ENCODE peak calls at places on chromosomes 16 and 17, in nine cellular contexts. One of them, this sample, is unnamed.

GRCh38 chr17:51814521-51814920 is 344.0 kb downstream of the CA10 start:
- DNase-seq in WTC11: no peak
- DNase-seq in endodermal cell: no peak
- DNase-seq in epithelial cell of esophagus: peak; percentile 13
- DNase-seq in heart left ventricle: no peak
- DNase-seq in left ventricle myocardium inferior: no peak
- DNase-seq in astrocyte of the spinal cord: no peak
- DNase-seq in nephron progenitor cell: no peak
- DNase-seq in neural progenitor cell: no peak
- DNase-seq in this sample: no peak

GRCh38 chr16:814974-815373 is 14.4 kb upstream of the GNG13 start:
- DNase-seq in WTC11: no peak
- DNase-seq in endodermal cell: no peak
- DNase-seq in epithelial cell of esophagus: no peak
- DNase-seq in heart left ventricle: no peak
- DNase-seq in left ventricle myocardium inferior: no peak
- DNase-seq in astrocyte of the spinal cord: peak; percentile 56
- DNase-seq in nephron progenitor cell: no peak
- DNase-seq in neural progenitor cell: no peak
- DNase-seq in this sample: peak; percentile 84

GRCh38 chr16:82761236-82761635 is 134.5 kb downstream of the CDH13 start:
- DNase-seq in WTC11: no peak
- DNase-seq in endodermal cell: no peak
- DNase-seq in epithelial cell of esophagus: peak; percentile 79
- DNase-seq in heart left ventricle: peak; percentile 86
- DNase-seq in left ventricle myocardium inferior: peak; percentile 87
- DNase-seq in astrocyte of the spinal cord: peak; percentile 70
- DNase-seq in nephron progenitor cell: no peak
- DNase-seq in neural progenitor cell: no peak
- DNase-seq in this sample: peak; percentile 41

GRCh38 chr16:57797526-57798266 is 4.6 kb downstream of the KIFC3 start:
- DNase-seq in WTC11: peak; percentile 67
- DNase-seq in endodermal cell: peak; percentile 90
- DNase-seq in epithelial cell of esophagus: peak; percentile 91
- DNase-seq in heart left ventricle: no peak
- DNase-seq in left ventricle myocardium inferior: no peak
- DNase-seq in astrocyte of the spinal cord: no peak
- DNase-seq in nephron progenitor cell: peak; percentile 64
- DNase-seq in neural progenitor cell: peak; percentile 67
- DNase-seq in this sample: no peak

GRCh38 chr17:68468785-68469184 is 11.5 kb upstream of the WIPI1 start:
- DNase-seq in WTC11: no peak
- DNase-seq in endodermal cell: peak; percentile 74
- DNase-seq in epithelial cell of esophagus: no peak
- DNase-seq in heart left ventricle: no peak
- DNase-seq in left ventricle myocardium inferior: no peak
- DNase-seq in astrocyte of the spinal cord: peak; percentile 3
- DNase-seq in nephron progenitor cell: no peak
- DNase-seq in neural progenitor cell: no peak
- DNase-seq in this sample: no peak

GRCh38 chr16:68070811-68071546 is 14.2 kb upstream of the NFATC3 start:
- DNase-seq in WTC11: no peak
- DNase-seq in endodermal cell: no peak
- DNase-seq in epithelial cell of esophagus: peak; percentile 23
- DNase-seq in heart left ventricle: no peak
- DNase-seq in left ventricle myocardium inferior: no peak
- DNase-seq in astrocyte of the spinal cord: no peak
- DNase-seq in nephron progenitor cell: no peak
- DNase-seq in neural progenitor cell: no peak
- DNase-seq in this sample: no peak

GRCh38 chr17:28874750-28875149 is 19.9 kb downstream of the ERAL1 start:
- DNase-seq in WTC11: no peak
- DNase-seq in endodermal cell: no peak
- DNase-seq in epithelial cell of esophagus: no peak
- DNase-seq in heart left ventricle: no peak
- DNase-seq in left ventricle myocardium inferior: no peak
- DNase-seq in astrocyte of the spinal cord: no peak
- DNase-seq in nephron progenitor cell: no peak
- DNase-seq in neural progenitor cell: no peak
- DNase-seq in this sample: no peak

GRCh38 chr17:74408262-74408661 is 23.6 kb upstream of the GPRC5C start:
- DNase-seq in WTC11: no peak
- DNase-seq in endodermal cell: no peak
- DNase-seq in epithelial cell of esophagus: no peak
- DNase-seq in heart left ventricle: no peak
- DNase-seq in left ventricle myocardium inferior: no peak
- DNase-seq in astrocyte of the spinal cord: no peak
- DNase-seq in nephron progenitor cell: no peak
- DNase-seq in neural progenitor cell: no peak
- DNase-seq in this sample: no peak

GRCh38 chr17:1241904-1242303 is 28.3 kb upstream of the BHLHA9 start:
- DNase-seq in WTC11: no peak
- DNase-seq in endodermal cell: no peak
- DNase-seq in epithelial cell of esophagus: no peak
- DNase-seq in heart left ventricle: no peak
- DNase-seq in left ventricle myocardium inferior: no peak
- DNase-seq in astrocyte of the spinal cord: no peak
- DNase-seq in nephron progenitor cell: no peak
- DNase-seq in neural progenitor cell: no peak
- DNase-seq in this sample: no peak

GRCh38 chr17:8160741-8161221 is 2.0 kb downstream of the VAMP2 start:
- DNase-seq in WTC11: no peak
- DNase-seq in endodermal cell: peak; percentile 35
- DNase-seq in epithelial cell of esophagus: no peak
- DNase-seq in heart left ventricle: no peak
- DNase-seq in left ventricle myocardium inferior: no peak
- DNase-seq in astrocyte of the spinal cord: no peak
- DNase-seq in nephron progenitor cell: no peak
- DNase-seq in neural progenitor cell: no peak
- DNase-seq in this sample: no peak

GRCh38 chr16:88634994-88635670 is 3.2 kb upstream of the IL17C start:
- DNase-seq in WTC11: no peak
- DNase-seq in endodermal cell: no peak
- DNase-seq in epithelial cell of esophagus: no peak
- DNase-seq in heart left ventricle: no peak
- DNase-seq in left ventricle myocardium inferior: no peak
- DNase-seq in astrocyte of the spinal cord: no peak
- DNase-seq in nephron progenitor cell: no peak
- DNase-seq in neural progenitor cell: no peak
- DNase-seq in this sample: peak; percentile 18

GRCh38 chr16:88632587-88632930 is 5.8 kb upstream of the IL17C start:
- DNase-seq in WTC11: no peak
- DNase-seq in endodermal cell: no peak
- DNase-seq in epithelial cell of esophagus: no peak
- DNase-seq in heart left ventricle: no peak
- DNase-seq in left ventricle myocardium inferior: no peak
- DNase-seq in astrocyte of the spinal cord: no peak
- DNase-seq in nephron progenitor cell: no peak
- DNase-seq in neural progenitor cell: no peak
- DNase-seq in this sample: no peak

GRCh38 chr16:88631920-88632586 is 6.3 kb upstream of the IL17C start:
- DNase-seq in WTC11: no peak
- DNase-seq in endodermal cell: no peak
- DNase-seq in epithelial cell of esophagus: no peak
- DNase-seq in heart left ventricle: no peak
- DNase-seq in left ventricle myocardium inferior: no peak
- DNase-seq in astrocyte of the spinal cord: no peak
- DNase-seq in nephron progenitor cell: no peak
- DNase-seq in neural progenitor cell: no peak
- DNase-seq in this sample: no peak

GRCh38 chr16:88634141-88634993 is 4.0 kb upstream of the IL17C start:
- DNase-seq in WTC11: peak; percentile 87
- DNase-seq in endodermal cell: peak; percentile 92
- DNase-seq in epithelial cell of esophagus: peak; percentile 54
- DNase-seq in heart left ventricle: peak; percentile 70
- DNase-seq in left ventricle myocardium inferior: peak; percentile 52
- DNase-seq in astrocyte of the spinal cord: no peak
- DNase-seq in nephron progenitor cell: peak; percentile 83
- DNase-seq in neural progenitor cell: peak; percentile 83
- DNase-seq in this sample: no peak

DNA sequence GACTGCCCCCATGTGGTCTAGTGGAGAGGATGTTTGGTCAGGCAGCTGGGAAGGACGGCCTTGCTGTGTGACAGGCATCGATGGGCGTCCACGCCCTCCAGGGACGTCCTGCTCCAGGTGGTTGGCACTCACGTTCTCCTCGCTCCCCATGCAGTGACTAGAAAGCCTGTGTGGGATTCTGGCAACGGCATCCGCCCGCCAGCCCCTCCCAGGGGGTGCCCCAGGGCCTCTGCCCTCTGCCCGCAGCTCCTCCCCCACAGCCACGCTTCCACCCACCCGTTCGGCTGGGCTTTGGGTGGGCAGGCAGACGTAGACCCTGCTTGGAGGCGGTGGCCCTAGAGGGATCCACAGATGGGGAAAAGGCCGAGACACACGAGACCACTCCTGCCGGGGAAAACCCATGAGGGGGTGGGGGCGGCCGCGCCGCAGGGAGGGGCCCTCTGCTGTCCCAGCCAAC is 4.7 kb upstream of the IL17C start:
- DNase-seq in WTC11: peak; percentile 67
- DNase-seq in endodermal cell: peak; percentile 90
- DNase-seq in epithelial cell of esophagus: peak; percentile 57
- DNase-seq in heart left ventricle: no peak
- DNase-seq in left ventricle myocardium inferior: no peak
- DNase-seq in astrocyte of the spinal cord: no peak
- DNase-seq in nephron progenitor cell: peak; percentile 20
- DNase-seq in neural progenitor cell: peak; percentile 69
- DNase-seq in this sample: no peak
- TF ChIP-seq CTCF in WTC11: no peak
- TF ChIP-seq CTCF in endodermal cell: peak; percentile 74
- TF ChIP-seq CTCF in epithelial cell of esophagus: no peak
- TF ChIP-seq CTCF in heart left ventricle: peak; percentile 22
- TF ChIP-seq CTCF in left ventricle myocardium inferior: peak; percentile 38
- TF ChIP-seq CTCF in astrocyte of the spinal cord: peak; percentile 45
- TF ChIP-seq CTCF in nephron progenitor cell: peak; percentile 18
- TF ChIP-seq CTCF in neural progenitor cell: peak; percentile 52
- TF ChIP-seq CTCF in this sample: no peak

DNA sequence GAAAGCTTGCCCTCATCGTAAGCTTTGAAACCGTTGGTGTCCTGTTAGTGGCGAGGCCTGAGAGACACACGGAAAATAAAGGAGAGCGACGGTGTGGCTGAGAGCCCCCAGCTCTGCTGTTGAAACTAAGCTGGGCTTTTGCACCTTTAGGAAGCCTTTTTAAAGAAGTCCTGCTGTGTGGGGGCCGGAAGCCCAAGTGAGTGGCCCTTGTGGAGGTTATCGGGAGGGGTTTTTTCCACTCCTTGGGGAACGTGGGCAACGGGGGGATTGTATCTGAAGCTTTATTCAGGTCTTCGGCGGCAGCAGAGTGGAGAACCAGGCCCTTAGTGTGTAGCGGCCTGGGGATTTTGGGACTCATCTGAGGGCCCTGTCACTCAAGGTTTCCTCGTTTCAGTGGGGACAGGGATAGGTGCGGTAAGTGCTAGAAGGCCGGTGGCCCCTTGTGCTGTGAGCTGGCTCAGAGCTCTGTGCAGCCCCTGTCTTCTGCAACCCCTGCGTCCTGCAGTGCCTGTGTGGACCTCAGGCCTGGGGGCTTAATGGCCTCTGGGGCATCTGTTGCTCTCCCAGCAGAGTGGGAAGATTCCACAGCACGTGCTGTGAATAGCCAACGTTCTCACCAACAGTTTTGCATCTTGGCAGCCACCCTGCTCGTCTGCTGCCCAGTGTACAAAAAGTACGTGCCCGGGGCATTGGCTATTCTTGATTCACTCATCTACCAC is 4.7 kb downstream of the FOXC2 start:
- DNase-seq in WTC11: no peak
- DNase-seq in endodermal cell: peak; percentile 51
- DNase-seq in epithelial cell of esophagus: no peak
- DNase-seq in heart left ventricle: no peak
- DNase-seq in left ventricle myocardium inferior: no peak
- DNase-seq in astrocyte of the spinal cord: no peak
- DNase-seq in nephron progenitor cell: no peak
- DNase-seq in neural progenitor cell: no peak
- DNase-seq in this sample: no peak
- TF ChIP-seq CTCF in WTC11: no peak
- TF ChIP-seq CTCF in endodermal cell: no peak
- TF ChIP-seq CTCF in epithelial cell of esophagus: no peak
- TF ChIP-seq CTCF in heart left ventricle: no peak
- TF ChIP-seq CTCF in left ventricle myocardium inferior: no peak
- TF ChIP-seq CTCF in astrocyte of the spinal cord: no peak
- TF ChIP-seq CTCF in nephron progenitor cell: no peak
- TF ChIP-seq CTCF in neural progenitor cell: no peak
- TF ChIP-seq CTCF in this sample: no peak

DNA sequence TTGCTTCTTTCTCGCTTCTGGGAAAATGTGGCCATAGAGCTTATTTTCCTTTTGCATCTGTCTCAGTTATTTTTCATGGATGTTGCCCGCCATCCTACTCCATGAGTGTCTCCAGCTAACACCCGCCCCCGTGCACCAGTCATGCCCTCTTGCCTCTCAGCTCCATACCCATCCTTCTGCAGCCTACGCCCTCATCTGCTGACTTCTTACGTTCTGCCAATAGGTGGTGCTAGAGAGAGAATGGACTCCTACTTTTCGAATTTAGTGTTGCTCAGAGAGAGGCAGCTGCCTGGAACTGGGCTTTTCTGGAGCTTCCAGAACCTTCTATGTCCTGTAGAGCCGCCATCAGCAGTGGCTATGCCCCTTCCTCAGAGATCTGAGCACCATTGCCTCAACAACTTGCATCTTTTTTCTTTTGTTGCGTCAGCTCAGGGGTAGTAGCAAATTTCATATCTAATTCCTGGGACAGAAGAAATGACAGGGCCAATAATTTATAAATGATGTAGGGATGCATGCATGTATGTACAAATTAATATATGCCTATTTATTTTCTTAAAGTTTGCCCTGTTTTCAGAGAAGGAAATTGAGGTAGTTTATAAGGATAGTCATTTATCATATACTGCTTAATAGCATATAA is 119.7 kb upstream of the MYOCD start:
- DNase-seq in WTC11: peak; percentile 49
- DNase-seq in endodermal cell: peak; percentile 89
- DNase-seq in epithelial cell of esophagus: peak; percentile 56
- DNase-seq in heart left ventricle: peak; percentile 28
- DNase-seq in left ventricle myocardium inferior: no peak
- DNase-seq in astrocyte of the spinal cord: peak; percentile 47
- DNase-seq in nephron progenitor cell: peak; percentile 50
- DNase-seq in neural progenitor cell: peak; percentile 68
- DNase-seq in this sample: peak; percentile 68
- TF ChIP-seq CTCF in WTC11: peak; percentile 69
- TF ChIP-seq CTCF in endodermal cell: peak; percentile 82
- TF ChIP-seq CTCF in epithelial cell of esophagus: peak; percentile 85
- TF ChIP-seq CTCF in heart left ventricle: peak; percentile 59
- TF ChIP-seq CTCF in left ventricle myocardium inferior: peak; percentile 77
- TF ChIP-seq CTCF in astrocyte of the spinal cord: peak; percentile 91
- TF ChIP-seq CTCF in nephron progenitor cell: peak; percentile 67
- TF ChIP-seq CTCF in neural progenitor cell: peak; percentile 80
- TF ChIP-seq CTCF in this sample: peak; percentile 90

DNA sequence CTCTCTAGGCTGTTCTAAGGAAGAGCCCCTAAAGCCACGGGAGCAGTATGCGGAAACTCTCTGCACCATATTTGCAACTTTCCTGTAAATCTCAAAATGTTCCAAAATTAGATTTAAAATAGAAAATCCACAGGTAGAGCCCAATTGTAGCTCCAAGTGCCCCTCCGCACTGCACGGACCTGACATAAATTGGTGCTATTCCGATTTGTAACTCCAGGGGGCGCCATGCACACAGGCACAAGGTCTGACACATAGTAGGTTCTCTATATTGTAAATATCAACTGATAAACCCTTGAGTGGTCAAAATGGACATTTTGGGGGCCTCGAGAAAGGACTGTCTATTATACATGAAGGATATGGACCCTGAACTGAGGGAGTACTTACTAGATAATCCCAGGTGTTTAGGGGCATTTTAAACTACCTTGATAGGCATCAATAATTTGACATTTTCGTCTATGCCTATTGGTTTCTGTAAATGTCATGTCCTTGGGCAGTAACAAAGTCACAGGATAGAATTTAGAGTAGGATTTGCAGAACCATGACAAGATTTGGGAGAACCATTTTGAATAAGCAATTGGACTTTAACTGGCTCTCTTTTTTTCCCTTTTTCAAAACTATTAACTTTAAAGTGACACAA is 36.6 kb upstream of the TMEM132E start:
- DNase-seq in WTC11: peak; percentile 73
- DNase-seq in endodermal cell: peak; percentile 90
- DNase-seq in epithelial cell of esophagus: peak; percentile 20
- DNase-seq in heart left ventricle: no peak
- DNase-seq in left ventricle myocardium inferior: no peak
- DNase-seq in astrocyte of the spinal cord: peak; percentile 4
- DNase-seq in nephron progenitor cell: peak; percentile 67
- DNase-seq in neural progenitor cell: peak; percentile 44
- DNase-seq in this sample: no peak
- TF ChIP-seq CTCF in WTC11: peak; percentile 98
- TF ChIP-seq CTCF in endodermal cell: peak; percentile 99
- TF ChIP-seq CTCF in epithelial cell of esophagus: peak; percentile 80
- TF ChIP-seq CTCF in heart left ventricle: peak; percentile 74
- TF ChIP-seq CTCF in left ventricle myocardium inferior: peak; percentile 80
- TF ChIP-seq CTCF in astrocyte of the spinal cord: peak; percentile 81
- TF ChIP-seq CTCF in nephron progenitor cell: peak; percentile 93
- TF ChIP-seq CTCF in neural progenitor cell: peak; percentile 99
- TF ChIP-seq CTCF in this sample: peak; percentile 96

This sample was measured in HFFc6.